ENCODE peak calls at places on chromosomes 13 and 19, in six cellular contexts. O is mesendoderm, S is GM12878, Q is PC-9, X is neuronal stem cell, V is endothelial cell of umbilical vein. I is an unnamed sample. For H3K4me1, the result is how much of the 10 kb centered on the place peaks cover.

GRCh38 chr13:80117515-80117914 is 223.4 kb downstream of the SPRY2 start:
- DNase-seq in V (no peak), Q (no peak), O (no peak), X (no peak), S (no peak), I (no peak)

GRCh38 chr19:33921165-33921564 is 124.5 kb downstream of the KCTD15 start:
- DNase-seq in V (no peak), O (peak), Q (no peak), X (no peak), S (no peak), I (no peak)

GRCh38 chr19:752652-753517 is 2.0 kb downstream of the MISP start:
- DNase-seq in O (no peak), S (no peak), X (no peak), Q (peak), V (no peak), I (peak)

GRCh38 chr13:84366484-84366883 is 484.2 kb upstream of the SLITRK1 start:
- DNase-seq in X (no peak), S (no peak), O (no peak), Q (no peak), V (no peak), I (no peak)

GRCh38 chr19:38073806-38074685 is 150.0 kb downstream of the DPF1 start:
- DNase-seq in O (peak), V (no peak), X (peak), Q (no peak), S (no peak), I (peak)

GRCh38 chr19:35811317-35812219 is 1.1 kb downstream of the PRODH2 start:
- DNase-seq in X (no peak), S (no peak), Q (no peak), O (no peak), V (no peak), I (no peak)

GRCh38 chr13:112253631-112254030 is 122.5 kb upstream of the SPACA7 start:
- DNase-seq in S (no peak), V (no peak), X (no peak), Q (no peak), O (no peak), I (no peak)

GRCh38 chr13:49450105-49450819 is 6.2 kb downstream of the SETDB2 start:
- DNase-seq in Q (no peak), O (no peak), X (no peak), V (no peak), S (no peak), I (no peak)

GRCh38 chr13:39840201-39840600 is 184.7 kb downstream of the COG6 start:
- DNase-seq in S (no peak), Q (no peak), V (no peak), X (no peak), O (no peak), I (no peak)

GRCh38 chr19:23957660-23958281 is 43.1 kb downstream of the ZNF726 start:
- DNase-seq in S (no peak), V (no peak), O (no peak), Q (peak), X (no peak), I (no peak)

GRCh38 chr19:31641591-31641990 is 292.4 kb upstream of the TSHZ3 start:
- DNase-seq in S (no peak), V (no peak), O (no peak), Q (no peak), X (no peak), I (no peak)

GRCh38 chr13:111422352-111422751 is 101.9 kb downstream of the TEX29 start:
- DNase-seq in X (no peak), Q (no peak), S (no peak), O (no peak), V (no peak), I (no peak)

GRCh38 chr13:26910754-26911465 is 150.3 kb upstream of the GPR12 start:
- DNase-seq in O (no peak), Q (no peak), S (no peak), V (no peak), X (no peak), I (no peak)

GRCh38 chr13:23701646-23702045 is 131.4 kb downstream of the TNFRSF19 start:
- DNase-seq in Q (no peak), X (no peak), V (no peak), S (no peak), O (no peak), I (no peak)

GRCh38 chr19:11577451-11578341 is at the start of gene ACP5:
- DNase-seq in V (no peak), Q (no peak), S (no peak), X (no peak), O (peak), I (no peak)

GRCh38 chr13:107835339-107836018 is 379.9 kb downstream of the LIG4 start:
- DNase-seq in V (no peak), Q (peak), S (no peak), X (no peak), O (peak), I (no peak)

GRCh38 chr19:38255759-38256052 is 468 bp downstream of the PPP1R14A start:
- DNase-seq in X (no peak), S (no peak), V (no peak), O (peak), Q (no peak), I (no peak)

GRCh38 chr19:5953680-5954213 is 24.2 kb downstream of the RANBP3 start:
- DNase-seq in S (no peak), O (no peak), X (no peak), V (no peak), Q (no peak), I (no peak)

GRCh38 chr19:50300814-50301606 is 28.2 kb downstream of the KCNC3 start:
- DNase-seq in S (no peak), X (no peak), O (no peak), Q (no peak), V (peak), I (no peak)

GRCh38 chr19:45515081-45515624 is 7.9 kb downstream of the VASP start:
- DNase-seq in O (no peak), Q (no peak), S (peak), X (no peak), V (no peak), I (no peak)

GRCh38 chr13:97219226-97219625 is 2.9 kb upstream of the MBNL2 start:
- DNase-seq in Q (no peak), X (no peak), V (no peak), O (no peak), S (no peak), I (no peak)

GRCh38 chr13:111324736-111325135 is 4.3 kb downstream of the TEX29 start:
- DNase-seq in O (no peak), Q (no peak), S (no peak), X (no peak), V (no peak), I (no peak)

GRCh38 chr13:61778531-61778930 is 362.9 kb upstream of the PCDH20 start:
- DNase-seq in Q (no peak), O (peak), X (no peak), S (no peak), V (no peak), I (no peak)

GRCh38 chr19:3683405-3683865 is 16.8 kb downstream of the PIP5K1C start:
- DNase-seq in S (no peak), X (no peak), Q (no peak), V (peak), O (peak), I (peak)

GRCh38 chr19:6274756-6275155 is 5.0 kb downstream of the MLLT1 start:
- DNase-seq in X (no peak), S (no peak), V (no peak), O (no peak), Q (no peak), I (no peak)

GRCh38 chr13:57409121-57409520 is 222.4 kb upstream of the PCDH17 start:
- DNase-seq in O (peak), X (peak), Q (no peak), S (no peak), V (no peak), I (no peak)

GRCh38 chr13:108686027-108686426 is 56.6 kb downstream of the MYO16 start:
- DNase-seq in S (no peak), V (no peak), X (no peak), Q (no peak), O (no peak), I (no peak)

GRCh38 chr13:90800082-90800746 is 547.3 kb upstream of the MIR17HG start:
- DNase-seq in V (no peak), Q (no peak), S (no peak), X (no peak), O (no peak), I (peak)

GRCh38 chr13:100280681-100281080 is 191.8 kb downstream of the PCCA start:
- DNase-seq in X (no peak), O (no peak), V (no peak), S (no peak), Q (no peak), I (no peak)

GRCh38 chr13:74839656-74840055 is 642.3 kb downstream of the TBC1D4 start:
- DNase-seq in V (peak), X (no peak), O (no peak), Q (no peak), S (no peak), I (no peak)

GRCh38 chr19:45121827-45122345 is 28.9 kb downstream of the PPP1R37 start:
- DNase-seq in S (peak), X (no peak), Q (peak), V (no peak), O (no peak), I (no peak)

GRCh38 chr19:5138606-5139594 is 170.0 kb downstream of the KDM4B start:
- DNase-seq in O (no peak), S (peak), X (no peak), Q (no peak), V (no peak), I (no peak)

GRCh38 chr19:38318595-38319142 is 976 bp upstream of the KCNK6 start:
- DNase-seq in X (no peak), Q (no peak), S (no peak), V (peak), O (no peak), I (no peak)

GRCh38 chr13:53015971-53016370 is 12.6 kb upstream of the OLFM4 start:
- DNase-seq in O (no peak), S (no peak), Q (no peak), X (no peak), V (no peak), I (no peak)

GRCh38 chr13:74132152-74132767 is 1.9 kb downstream of the KLF12 start:
- DNase-seq in X (no peak), Q (no peak), O (no peak), V (peak), S (no peak), I (peak)

GRCh38 chr13:44713793-44714469 is 137.8 kb upstream of the TSC22D1 start:
- DNase-seq in S (no peak), O (peak), V (peak), X (no peak), Q (peak), I (peak)

GRCh38 chr13:44718467-44718866 is 142.3 kb upstream of the TSC22D1 start:
- DNase-seq in S (no peak), X (no peak), O (peak), V (no peak), Q (no peak), I (no peak)

GRCh38 chr13:44710576-44710975 is 134.4 kb upstream of the TSC22D1 start:
- DNase-seq in S (peak), X (no peak), V (peak), O (peak), Q (peak), I (no peak)

GRCh38 chr13:44719857-44720671 is 143.9 kb upstream of the TSC22D1 start:
- DNase-seq in O (no peak), Q (no peak), X (no peak), V (peak), S (no peak), I (no peak)

GRCh38 chr13:44715287-44716224 is 139.4 kb upstream of the TSC22D1 start:
- DNase-seq in Q (no peak), X (no peak), S (no peak), O (no peak), V (no peak), I (no peak)
- H3K4me2 ChIP-seq in Q (peak), X (no peak), S (no peak), O (no peak), V (no peak), I (peak)

DNA sequence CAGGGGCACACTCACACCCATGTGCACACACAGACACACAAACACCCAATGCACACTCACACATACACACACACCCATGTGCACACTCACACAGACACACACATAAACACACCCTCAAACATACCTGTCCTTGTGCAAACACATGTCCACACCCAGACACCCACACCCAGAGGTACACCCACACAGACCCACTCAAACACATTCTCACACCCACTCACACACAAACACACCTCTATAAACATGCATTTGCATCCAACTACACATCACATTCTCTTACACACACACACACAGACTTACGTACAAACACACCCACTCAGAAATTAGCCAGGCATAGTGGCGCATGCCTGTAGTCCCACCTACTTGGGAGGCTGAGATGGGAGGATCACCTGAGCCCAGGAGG is 31.4 kb downstream of the FBN3 start:
- DNase-seq in V (no peak), O (no peak), Q (no peak), S (no peak), X (no peak), I (no peak)
- H3K4me1 ChIP-seq in V (under half), O (under half), Q (under half), S (under half), X (under half), I (under half)

GRCh38 chr19:1907563-1908363 is 2.6 kb downstream of the ADAT3 start:
- DNase-seq in S (no peak), X (no peak), O (no peak), V (no peak), Q (peak), I (peak)
- H3K4me2 ChIP-seq in S (peak), X (no peak), O (no peak), V (no peak), Q (peak), I (peak)

DNA sequence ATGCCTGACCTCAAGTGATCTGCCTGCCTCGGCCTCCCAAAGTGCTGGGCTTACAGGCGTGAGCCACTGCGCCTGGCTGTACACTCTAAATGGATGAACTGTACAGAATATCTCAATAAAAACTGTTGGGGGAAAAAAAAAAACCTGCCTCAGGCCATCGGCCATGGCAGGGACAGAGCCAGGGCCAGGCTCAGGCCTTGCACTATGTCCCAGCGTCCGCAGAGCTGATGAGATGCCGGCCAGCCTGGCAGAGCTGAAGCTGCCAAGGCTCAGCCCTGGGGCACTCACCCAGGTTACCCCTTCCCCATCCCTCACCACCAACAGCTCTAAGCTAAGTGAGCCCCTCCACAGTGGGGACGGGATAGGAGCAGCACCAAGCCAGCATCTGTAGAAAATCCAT is 6.1 kb downstream of the PPP6R1 start:
- DNase-seq in X (no peak), O (no peak), V (no peak), Q (no peak), S (no peak), I (no peak)
- H3K4me1 ChIP-seq in X (under half), O (under half), V (half or more), Q (half or more), S (under half), I (under half)

DNA sequence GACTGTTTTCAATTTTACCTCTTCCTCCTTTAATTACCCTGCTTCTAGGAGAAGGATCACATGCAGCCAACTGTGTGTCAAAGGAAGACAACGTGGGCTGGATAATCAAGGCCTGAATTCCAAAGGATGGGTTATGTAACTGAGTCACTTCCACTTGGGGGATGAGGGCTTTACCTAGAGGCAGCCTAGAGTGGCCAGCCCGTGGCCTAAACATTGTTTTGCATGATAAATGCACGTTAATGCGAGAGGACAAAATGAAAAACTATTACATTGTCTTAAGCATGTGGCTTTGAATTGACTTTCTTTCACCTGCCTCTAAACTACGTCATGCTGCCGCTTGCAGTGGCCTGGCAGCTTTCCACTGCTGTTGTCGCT is 94.9 kb downstream of the KCTD12 start:
- DNase-seq in O (peak), X (no peak), S (no peak), Q (no peak), V (no peak), I (no peak)
- H3K4me2 ChIP-seq in O (no peak), X (no peak), S (no peak), Q (no peak), V (peak), I (no peak)

GRCh38 chr19:43700368-43701015 is 15.4 kb upstream of the IRGC start:
- DNase-seq in S (no peak), Q (peak), X (no peak), V (peak), O (peak), I (no peak)

GRCh38 chr19:43705729-43706128 is 10.1 kb upstream of the IRGC start:
- DNase-seq in X (no peak), O (no peak), V (no peak), S (no peak), Q (no peak), I (no peak)

GRCh38 chr19:43699506-43700367 is 16.1 kb upstream of the IRGC start:
- DNase-seq in X (peak), S (no peak), Q (peak), V (peak), O (peak), I (peak)

GRCh38 chr19:43707158-43707712 is 8.6 kb upstream of the IRGC start:
- DNase-seq in V (no peak), S (no peak), O (no peak), Q (no peak), X (no peak), I (no peak)

GRCh38 chr19:43704002-43704705 is 11.7 kb upstream of the IRGC start:
- DNase-seq in S (no peak), O (no peak), Q (no peak), V (no peak), X (no peak), I (no peak)
- H3K4me1 ChIP-seq in S (under half), O (under half), Q (under half), V (under half), X (under half), I (under half)

GRCh38 chr19:7340959-7341837 is 7.5 kb upstream of the ARHGEF18 start:
- DNase-seq in V (peak), S (peak), Q (peak), O (peak), X (peak), I (peak)

GRCh38 chr19:7342143-7342542 is 6.6 kb upstream of the ARHGEF18 start:
- DNase-seq in V (no peak), S (no peak), O (no peak), X (no peak), Q (no peak), I (no peak)

GRCh38 chr19:7336321-7336973 is 12.3 kb upstream of the ARHGEF18 start:
- DNase-seq in S (no peak), Q (no peak), V (no peak), X (no peak), O (no peak), I (no peak)

GRCh38 chr19:7333198-7334118 is 15.3 kb upstream of the ARHGEF18 start:
- DNase-seq in Q (no peak), X (no peak), S (peak), V (peak), O (no peak), I (no peak)

DNA sequence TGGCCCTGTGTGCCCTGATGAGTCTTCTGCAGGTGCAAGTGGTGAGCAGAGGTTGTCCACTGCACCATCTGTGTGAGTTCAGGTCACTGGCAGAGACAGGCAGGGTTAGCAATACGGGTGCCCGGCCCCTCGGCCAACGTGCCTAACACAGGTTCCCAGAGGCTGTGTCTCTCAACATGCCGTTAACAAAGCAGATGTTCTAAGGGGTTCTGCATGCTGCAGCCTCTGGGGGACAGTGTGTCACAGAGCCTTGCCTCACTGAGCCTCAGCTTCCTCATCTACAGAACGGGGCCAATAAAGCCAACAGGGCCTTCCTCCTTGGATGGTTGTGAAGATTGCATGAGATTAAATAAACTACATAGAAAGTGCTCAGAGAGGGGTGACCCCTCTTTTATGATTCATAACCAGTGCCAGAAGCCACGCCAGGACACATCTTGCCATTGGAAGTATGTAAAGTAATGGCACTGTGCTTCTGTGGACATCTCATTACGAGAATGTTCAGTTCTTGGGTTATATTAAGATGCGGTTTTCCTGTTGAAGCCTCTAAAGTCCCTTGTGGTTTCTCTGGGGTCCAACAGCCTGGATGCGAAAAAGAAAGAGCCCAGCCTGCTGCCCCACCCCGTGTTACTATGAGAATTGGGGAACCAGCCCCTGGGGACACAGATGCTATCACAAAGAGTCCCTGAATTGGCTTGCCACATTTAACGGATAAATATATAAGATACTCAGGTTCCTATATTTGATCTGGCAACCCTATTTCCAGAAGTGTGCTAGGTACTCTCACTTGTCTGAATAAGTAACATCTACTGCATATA is 11.2 kb upstream of the ARHGEF18 start:
- DNase-seq in V (no peak), S (peak), Q (no peak), X (no peak), O (no peak), I (no peak)
- H3K4me2 ChIP-seq in V (no peak), S (peak), Q (no peak), X (no peak), O (no peak), I (no peak)

DNA sequence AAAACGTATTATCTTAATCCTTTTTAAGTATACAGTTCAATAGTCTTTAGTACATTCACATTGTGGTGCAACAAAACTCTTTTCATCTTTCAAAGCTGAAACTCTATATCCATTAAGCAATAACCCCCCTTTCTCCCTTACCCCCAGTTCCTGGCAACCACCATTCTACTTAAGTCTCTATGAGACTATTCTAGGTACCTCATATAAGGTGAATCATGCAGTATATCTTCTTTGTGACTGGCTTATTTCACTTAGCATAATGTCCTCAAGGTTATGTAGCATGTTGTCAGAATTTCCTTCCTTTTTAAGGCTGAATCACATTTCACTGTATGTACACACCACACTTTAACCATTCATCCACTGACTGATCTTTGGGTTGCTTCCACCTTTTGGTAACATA is 11.3 kb upstream of the WBP4 start:
- DNase-seq in S (no peak), Q (no peak), X (no peak), O (no peak), V (peak), I (no peak)
- H3K4me1 ChIP-seq in S (under half), Q (under half), X (under half), O (under half), V (under half), I (under half)